ENCODE peak calls at places on chromosomes 12 and 14, in five cellular contexts. I, B, Q, N and H are unnamed samples.

GRCh38 chr14:100573009-100573756 is 14.0 kb downstream of the BEGAIN start:
- DNase-seq in I (no peak), B (no peak), Q (peak; percentile 61), N (no peak), H (no peak)

GRCh38 chr12:65867428-65867827 is 43.1 kb downstream of the HMGA2 start:
- DNase-seq in I (peak; percentile 81), B (no peak), Q (no peak), N (no peak), H (no peak)

GRCh38 chr12:42732908-42733411 is 143.4 kb upstream of the PRICKLE1 start:
- DNase-seq in I (no peak), B (no peak), Q (no peak), N (no peak), H (no peak)

GRCh38 chr12:108117902-108118301 is 11.2 kb upstream of the WSCD2 start:
- DNase-seq in I (no peak), B (no peak), Q (no peak), N (no peak), H (no peak)

GRCh38 chr14:72894323-72894622 is 372 bp upstream of the DPF3 start:
- DNase-seq in I (no peak), B (no peak), Q (no peak), N (no peak), H (no peak)

GRCh38 chr12:56565510-56566101 is 44.0 kb downstream of the RBMS2 start:
- DNase-seq in I (peak; percentile 99), B (peak; percentile 53), Q (peak; percentile 63), N (peak; percentile 81), H (peak; percentile 71)

GRCh38 chr12:51322452-51322851 is 1.5 kb downstream of the BIN2 start:
- DNase-seq in I (no peak), B (no peak), Q (no peak), N (no peak), H (no peak)

GRCh38 chr12:98939350-98939749 is 294.3 kb downstream of the APAF1 start:
- DNase-seq in I (peak; percentile 43), B (no peak), Q (peak; percentile 75), N (no peak), H (no peak)

GRCh38 chr12:6476496-6476895 is 6.0 kb upstream of the VAMP1 start:
- DNase-seq in I (peak; percentile 54), B (no peak), Q (no peak), N (no peak), H (no peak)

GRCh38 chr12:49541140-49541861 is 2.5 kb downstream of the KCNH3 start:
- DNase-seq in I (no peak), B (no peak), Q (no peak), N (peak; percentile 68), H (peak; percentile 32)

GRCh38 chr14:30623412-30624131 is 1.5 kb downstream of the SCFD1 start:
- DNase-seq in I (no peak), B (no peak), Q (no peak), N (no peak), H (no peak)

GRCh38 chr12:107014050-107014449 is 27.1 kb upstream of the MTERF2 start:
- DNase-seq in I (no peak), B (no peak), Q (peak; percentile 72), N (no peak), H (no peak)

GRCh38 chr12:103930787-103931536 is 752 bp downstream of the HSP90B1 start:
- DNase-seq in I (peak; percentile 63), B (peak; percentile 49), Q (peak; percentile 37), N (peak; percentile 87), H (peak; percentile 69)

GRCh38 chr12:625998-626397 is 37.2 kb downstream of the NINJ2 start:
- DNase-seq in I (no peak), B (no peak), Q (no peak), N (no peak), H (no peak)

GRCh38 chr12:53804429-53804828 is 52.6 kb upstream of the CISTR start:
- DNase-seq in I (no peak), B (no peak), Q (no peak), N (no peak), H (no peak)

GRCh38 chr14:67515386-67516079 is 17.6 kb upstream of the PLEKHH1 start:
- DNase-seq in I (no peak), B (peak; percentile 41), Q (peak; percentile 64), N (peak; percentile 88), H (peak; percentile 70)

GRCh38 chr12:93699271-93700141 is 22.3 kb downstream of the CRADD start:
- DNase-seq in I (peak; percentile 65), B (no peak), Q (peak; percentile 68), N (no peak), H (no peak)

GRCh38 chr12:43795716-43796282 is 10.3 kb downstream of the TWF1 start:
- DNase-seq in I (no peak), B (no peak), Q (no peak), N (no peak), H (no peak)

GRCh38 chr14:58749066-58749669 is 111.4 kb downstream of the DACT1 start:
- DNase-seq in I (peak; percentile 95), B (no peak), Q (no peak), N (no peak), H (no peak)

GRCh38 chr12:81866081-81866480 is 106.9 kb upstream of the PPFIA2 start:
- DNase-seq in I (no peak), B (no peak), Q (no peak), N (no peak), H (no peak)

GRCh38 chr12:65533177-65533883 is 254.8 kb downstream of the MSRB3 start:
- DNase-seq in I (peak; percentile 78), B (no peak), Q (no peak), N (no peak), H (no peak)

GRCh38 chr12:127893875-127894635 is 372.9 kb upstream of the TMEM132C start:
- DNase-seq in I (no peak), B (no peak), Q (peak; percentile 54), N (no peak), H (no peak)

GRCh38 chr12:60210756-60211155 is 614.9 kb downstream of the SLC16A7 start:
- DNase-seq in I (no peak), B (no peak), Q (no peak), N (no peak), H (no peak)

GRCh38 chr12:60209933-60210332 is 614.1 kb downstream of the SLC16A7 start:
- DNase-seq in I (no peak), B (no peak), Q (no peak), N (no peak), H (no peak)

GRCh38 chr12:60212159-60213000 is 616.6 kb downstream of the SLC16A7 start:
- DNase-seq in I (no peak), B (no peak), Q (no peak), N (no peak), H (no peak)

GRCh38 chr12:60211244-60211643 is 615.4 kb downstream of the SLC16A7 start:
- DNase-seq in I (no peak), B (no peak), Q (no peak), N (no peak), H (no peak)

DNA sequence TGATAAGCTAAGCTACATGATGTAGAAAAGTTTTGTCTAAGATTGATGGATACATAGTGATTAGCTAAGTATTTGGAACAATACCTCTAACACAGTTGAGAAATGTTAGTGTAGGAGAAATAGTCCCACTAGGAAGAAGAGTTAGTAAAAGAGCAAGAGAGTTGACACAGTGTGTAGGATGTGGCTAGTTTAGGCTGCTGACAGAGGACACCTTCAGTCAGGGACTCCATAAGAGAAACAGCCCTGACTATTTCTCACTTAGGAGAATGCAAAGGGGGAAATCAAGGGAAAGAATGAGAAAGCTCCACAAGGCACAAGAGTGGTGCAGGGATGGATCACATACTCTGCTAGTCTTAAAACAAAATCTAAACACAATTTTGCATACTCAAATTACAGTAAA is 613.7 kb downstream of the SLC16A7 start:
- DNase-seq in I (no peak), B (no peak), Q (no peak), N (no peak), H (no peak)
- H3K4me3 ChIP-seq in I (no peak overlapping the region), B (no peak overlapping the region), Q (no peak overlapping the region), N (no peak overlapping the region), H (no peak overlapping the region)

DNA sequence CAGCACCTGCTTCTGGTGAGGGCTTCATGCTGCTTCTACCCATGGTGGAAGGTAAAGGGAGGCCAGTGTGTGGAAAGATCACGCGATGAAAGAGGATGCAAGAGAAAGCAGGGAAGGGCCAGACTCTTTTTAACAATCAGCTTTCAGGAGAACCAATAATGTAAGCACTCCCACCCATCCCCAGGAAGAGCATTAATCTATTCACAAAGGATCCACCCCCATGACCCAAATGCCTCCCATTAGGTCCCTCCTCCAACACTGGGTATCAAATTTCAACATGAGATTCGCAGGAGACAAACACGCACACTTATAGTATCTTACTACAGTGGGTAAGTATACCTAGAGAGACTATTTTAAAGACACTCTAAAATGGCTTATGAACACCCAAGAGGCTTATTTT is 80.5 kb upstream of the TMCC3 start:
- DNase-seq in I (no peak), B (no peak), Q (no peak), N (no peak), H (no peak)
- H3K27ac ChIP-seq in I (no peak overlapping the region), B (no peak overlapping the region), Q (no peak overlapping the region), N (no peak overlapping the region), H (no peak overlapping the region)

GRCh38 chr12:114683709-114684097 is 272 bp downstream of the TBX3 start:
- DNase-seq in I (no peak), B (no peak), Q (peak; percentile 59), N (no peak), H (no peak)

GRCh38 chr12:114684870-114685273 is 897 bp upstream of the TBX3 start:
- DNase-seq in I (no peak), B (no peak), Q (no peak), N (no peak), H (no peak)

GRCh38 chr12:114682920-114683708 is 861 bp downstream of the TBX3 start:
- DNase-seq in I (no peak), B (no peak), Q (no peak), N (no peak), H (no peak)

GRCh38 chr12:114685320-114685781 is 1.4 kb upstream of the TBX3 start:
- DNase-seq in I (no peak), B (no peak), Q (peak; percentile 37), N (no peak), H (no peak)

DNA sequence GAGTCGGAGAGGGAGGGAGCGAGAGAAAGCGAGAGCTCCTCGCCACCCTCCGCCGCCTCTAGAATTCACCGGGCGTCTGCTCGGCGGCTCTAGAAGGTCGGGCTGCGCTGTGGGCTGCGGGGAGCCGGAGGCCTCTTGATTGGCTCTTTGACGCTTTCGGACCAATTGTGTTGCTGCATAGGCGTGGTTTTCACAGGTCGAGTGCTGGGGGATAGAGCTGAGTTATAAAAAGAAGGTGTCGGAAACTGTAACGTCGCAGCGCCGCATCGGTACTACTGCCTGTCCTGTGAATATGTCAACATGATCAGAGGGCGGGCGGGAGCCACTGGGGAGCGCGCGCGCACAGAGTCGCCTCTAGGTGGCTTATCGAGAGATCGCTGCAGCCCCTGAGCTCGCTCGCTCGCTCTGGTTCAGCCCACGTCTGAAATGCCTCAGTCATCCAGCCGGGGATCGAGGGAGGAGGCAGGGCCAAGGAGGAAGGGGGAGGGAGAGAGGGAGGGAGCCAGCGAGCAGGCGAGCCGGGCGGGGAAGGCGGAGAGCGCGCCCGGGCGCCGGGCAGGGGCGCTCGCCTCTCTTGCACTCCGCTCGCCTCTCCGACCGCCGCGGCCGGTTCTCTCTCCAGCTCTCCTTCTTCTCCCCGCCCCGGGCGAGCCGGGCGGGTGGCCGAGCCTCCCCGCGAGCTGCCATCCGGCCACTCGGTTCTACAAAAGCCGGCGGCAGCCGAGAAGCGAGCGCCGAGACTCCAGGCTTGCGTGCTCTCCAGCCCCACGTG is at the start of gene TBX3:
- DNase-seq in I (peak; percentile 100), B (peak; percentile 94), Q (peak; percentile 96), N (peak; percentile 88), H (peak; percentile 89)
- H3K4me3 ChIP-seq in I (peak within 1 kb of the TSS; percentile 63), B (peak within 1 kb of the TSS; percentile 62), Q (peak within 1 kb of the TSS; percentile 69), N (peak within 1 kb of the TSS; percentile 70), H (peak within 1 kb of the TSS; percentile 52)

DNA sequence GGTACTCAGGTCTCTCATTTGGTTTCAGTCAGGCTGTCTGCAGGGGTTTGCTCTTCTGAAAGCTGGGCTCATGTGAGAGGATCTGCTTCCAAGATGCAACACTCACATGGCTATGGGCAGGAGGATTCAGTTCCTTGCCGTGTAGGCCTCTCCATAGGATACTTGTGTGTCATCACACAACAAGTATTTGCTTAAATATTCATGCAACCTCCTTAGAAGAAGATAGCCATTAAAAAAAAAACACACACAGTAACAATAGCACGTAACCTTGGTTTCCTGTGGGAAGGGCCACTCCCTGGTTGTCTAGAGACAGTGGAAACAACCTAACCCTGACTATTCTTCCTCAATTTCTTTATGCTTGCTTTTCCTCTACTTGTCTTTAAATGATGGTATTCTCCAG is 31.8 kb upstream of the CLEC4E start:
- DNase-seq in I (no peak), B (no peak), Q (no peak), N (no peak), H (no peak)
- H3K27ac ChIP-seq in I (no peak overlapping the region), B (no peak overlapping the region), Q (no peak overlapping the region), N (peak overlapping the region; percentile 74), H (no peak overlapping the region)